ENCODE peak calls at places on chromosomes 6 and 20, in five cellular contexts. Z is GM13977, B is cardiac muscle cell, D is neural progenitor cell, Y is stromal cell of bone marrow. X is an unnamed sample.

GRCh38 chr6:135251416-135251815 is 70.3 kb downstream of the MYB start:
- DNase-seq in Z (no peak), Y (no peak), B (no peak), D (peak; percentile 84), X (no peak)

GRCh38 chr20:23995905-23996666 is 7.5 kb upstream of the GGTLC1 start:
- DNase-seq in Z (peak; percentile 46), B (peak; percentile 52), Y (peak; percentile 13), D (peak; percentile 56), X (no peak)

GRCh38 chr6:105994522-105995402 is 91.4 kb upstream of the PRDM1 start:
- DNase-seq in Z (peak; percentile 61), Y (peak; percentile 36), B (peak; percentile 59), D (peak; percentile 83), X (peak; percentile 68)

GRCh38 chr20:12358006-12358654 is 440.4 kb downstream of the BTBD3 start:
- DNase-seq in Y (no peak), Z (no peak), D (peak; percentile 34), B (peak; percentile 62), X (no peak)

GRCh38 chr6:16105874-16106273 is 23.0 kb upstream of the MYLIP start:
- DNase-seq in D (no peak), Y (peak; percentile 39), Z (no peak), B (peak; percentile 78), X (peak; percentile 54)

GRCh38 chr6:53043626-53044025 is 21.6 kb upstream of the FBXO9 start:
- DNase-seq in B (peak; percentile 56), Y (no peak), D (peak; percentile 24), Z (no peak), X (no peak)

GRCh38 chr20:60204601-60205000 is 246.4 kb downstream of the CDH26 start:
- DNase-seq in D (no peak), Y (no peak), Z (no peak), B (no peak), X (no peak)

GRCh38 chr6:38034269-38034914 is 214.9 kb downstream of the ZFAND3 start:
- DNase-seq in B (peak; percentile 73), Y (peak; percentile 33), Z (no peak), D (peak; percentile 17), X (no peak)

GRCh38 chr6:37822851-37823682 is 3.5 kb downstream of the ZFAND3 start:
- DNase-seq in Z (no peak), D (peak; percentile 84), Y (no peak), B (peak; percentile 41), X (no peak)

GRCh38 chr6:129981598-129981997 is 36.8 kb upstream of the L3MBTL3 start:
- DNase-seq in B (peak; percentile 16), Z (no peak), Y (no peak), D (no peak), X (no peak)

GRCh38 chr6:52524921-52525320 is 51.9 kb downstream of the TRAM2 start:
- DNase-seq in B (no peak), Y (no peak), D (peak; percentile 24), Z (no peak), X (no peak)

GRCh38 chr6:2381872-2382661 is 136.7 kb upstream of the GMDS start:
- DNase-seq in Y (no peak), B (no peak), D (no peak), Z (no peak), X (no peak)

GRCh38 chr6:105015482-105015881 is 58.6 kb downstream of the LIN28B start:
- DNase-seq in Y (peak; percentile 31), D (no peak), Z (no peak), B (peak; percentile 19), X (peak; percentile 46)

GRCh38 chr20:58103517-58103904 is 124.9 kb downstream of the ANKRD60 start:
- DNase-seq in Z (no peak), B (no peak), D (no peak), Y (no peak), X (no peak)

X was measured in HS-5.